ENCODE peak calls at places on chromosomes 13 and 19, in nine cellular contexts. G is HCT116, N is lower leg skin, Y is upper lobe of left lung, Z is body of pancreas, B is breast epithelium, A is GM12878, Q is heart left ventricle, I is uterus. T is an unnamed sample.

GRCh38 chr19:36139473-36140288 is at the start of gene CAPNS1:
- DNase-seq in G (peak), N (peak), Y (peak), Z (peak), B (peak), A (peak), Q (peak), I (peak), T (peak)

GRCh38 chr19:19321143-19321577 is 531 bp downstream of the MAU2 start:
- DNase-seq in G (no peak), N (no peak), Y (no peak), Z (no peak), B (no peak), A (no peak), Q (no peak), I (no peak), T (no peak)

GRCh38 chr13:46012404-46012803 is 40.1 kb downstream of the ZC3H13 start:
- DNase-seq in G (no peak), N (no peak), Y (no peak), Z (no peak), B (no peak), A (no peak), Q (no peak), I (no peak), T (no peak)

GRCh38 chr19:10408511-10409291 is 5.4 kb upstream of the CDC37 start:
- DNase-seq in G (no peak), N (no peak), Y (peak), Z (no peak), B (no peak), A (no peak), Q (no peak), I (no peak), T (no peak)

GRCh38 chr13:73450583-73450982 is 391.8 kb downstream of the KLF5 start:
- DNase-seq in G (no peak), N (no peak), Y (no peak), Z (no peak), B (no peak), A (no peak), Q (no peak), I (no peak), T (no peak)

GRCh38 chr13:22108283-22108897 is 437.5 kb downstream of the FGF9 start:
- DNase-seq in G (no peak), N (no peak), Y (no peak), Z (no peak), B (no peak), A (no peak), Q (no peak), I (no peak), T (no peak)

GRCh38 chr19:18975011-18975410 is 34.0 kb upstream of the HOMER3 start:
- DNase-seq in G (no peak), N (no peak), Y (no peak), Z (no peak), B (no peak), A (no peak), Q (no peak), I (no peak), T (no peak)

GRCh38 chr13:46641274-46642081 is 88.5 kb downstream of the LRCH1 start:
- DNase-seq in G (no peak), N (no peak), Y (no peak), Z (no peak), B (no peak), A (no peak), Q (peak), I (no peak), T (peak)

GRCh38 chr13:28746289-28746612 is 27.5 kb upstream of the SLC46A3 start:
- DNase-seq in G (no peak), N (no peak), Y (no peak), Z (no peak), B (no peak), A (no peak), Q (no peak), I (no peak), T (no peak)

GRCh38 chr13:99661791-99662190 is 160.5 kb downstream of the TM9SF2 start:
- DNase-seq in G (no peak), N (no peak), Y (no peak), Z (no peak), B (no peak), A (no peak), Q (no peak), I (no peak), T (no peak)

GRCh38 chr19:55209430-55210119 is at the start of gene PTPRH:
- DNase-seq in G (no peak), N (no peak), Y (no peak), Z (peak), B (no peak), A (no peak), Q (no peak), I (no peak), T (peak)

GRCh38 chr19:16886305-16886880 is 2.4 kb upstream of the F2RL3 start:
- DNase-seq in G (no peak), N (peak), Y (peak), Z (no peak), B (no peak), A (no peak), Q (peak), I (peak), T (no peak)

GRCh38 chr19:51552996-51553725 is 17.9 kb upstream of the ZNF175 start:
- DNase-seq in G (peak), N (no peak), Y (no peak), Z (peak), B (peak), A (no peak), Q (peak), I (peak), T (peak)

GRCh38 chr19:43769256-43769655 is 11.5 kb downstream of the KCNN4 start:
- DNase-seq in G (no peak), N (no peak), Y (no peak), Z (no peak), B (no peak), A (no peak), Q (no peak), I (no peak), T (no peak)

GRCh38 chr13:75635621-75636338 is at the start of gene LMO7:
- DNase-seq in G (no peak), N (peak), Y (peak), Z (peak), B (peak), A (no peak), Q (peak), I (no peak), T (peak)

GRCh38 chr13:46149272-46150133 is 32.5 kb downstream of the LCP1 start:
- DNase-seq in G (no peak), N (no peak), Y (no peak), Z (no peak), B (no peak), A (no peak), Q (no peak), I (no peak), T (no peak)

GRCh38 chr13:20360041-20360491 is 127.9 kb upstream of the GJB6 start:
- DNase-seq in G (no peak), N (no peak), Y (no peak), Z (peak), B (no peak), A (no peak), Q (no peak), I (no peak), T (no peak)

GRCh38 chr13:47463726-47464125 is 537.3 kb downstream of the SUCLA2 start:
- DNase-seq in G (no peak), N (no peak), Y (no peak), Z (no peak), B (no peak), A (no peak), Q (no peak), I (no peak), T (no peak)

GRCh38 chr19:37537391-37537947 is 30.7 kb downstream of the ZNF793 start:
- DNase-seq in G (no peak), N (no peak), Y (no peak), Z (no peak), B (no peak), A (no peak), Q (no peak), I (no peak), T (no peak)

GRCh38 chr19:50607874-50608785 is 31.6 kb downstream of the SYT3 start:
- DNase-seq in G (peak), N (peak), Y (peak), Z (peak), B (no peak), A (peak), Q (peak), I (peak), T (peak)

GRCh38 chr13:100608906-100609305 is 20.3 kb upstream of the GGACT start:
- DNase-seq in G (no peak), N (no peak), Y (no peak), Z (no peak), B (no peak), A (peak), Q (no peak), I (no peak), T (no peak)

GRCh38 chr13:31891472-31891871 is 140.1 kb upstream of the FRY start:
- DNase-seq in G (no peak), N (no peak), Y (no peak), Z (no peak), B (no peak), A (no peak), Q (no peak), I (no peak), T (peak)

GRCh38 chr19:6516018-6516658 is 14.0 kb upstream of the TUBB4A start:
- DNase-seq in G (peak), N (peak), Y (peak), Z (peak), B (peak), A (peak), Q (peak), I (peak), T (peak)

GRCh38 chr19:18817574-18817973 is 14.2 kb upstream of the UPF1 start:
- DNase-seq in G (no peak), N (no peak), Y (no peak), Z (no peak), B (no peak), A (no peak), Q (no peak), I (no peak), T (no peak)

GRCh38 chr19:17468302-17469091 is 1.8 kb upstream of the SLC27A1 start:
- DNase-seq in G (no peak), N (peak), Y (peak), Z (peak), B (peak), A (no peak), Q (peak), I (peak), T (peak)

GRCh38 chr19:48872884-48873475 is 759 bp downstream of the PPP1R15A start:
- DNase-seq in G (peak), N (peak), Y (peak), Z (peak), B (peak), A (peak), Q (peak), I (peak), T (peak)

GRCh38 chr13:71935166-71935840 is 68.3 kb upstream of the DACH1 start:
- DNase-seq in G (no peak), N (no peak), Y (no peak), Z (no peak), B (no peak), A (no peak), Q (no peak), I (no peak), T (no peak)

GRCh38 chr19:31127132-31127967 is 221.9 kb downstream of the TSHZ3 start:
- DNase-seq in G (no peak), N (no peak), Y (no peak), Z (no peak), B (no peak), A (no peak), Q (no peak), I (peak), T (no peak)
- TF ChIP-seq POLR2A in G (no peak), N (no peak), Y (no peak), Z (no peak), B (no peak), A (no peak), Q (no peak), I (no peak), T (no peak)

DNA sequence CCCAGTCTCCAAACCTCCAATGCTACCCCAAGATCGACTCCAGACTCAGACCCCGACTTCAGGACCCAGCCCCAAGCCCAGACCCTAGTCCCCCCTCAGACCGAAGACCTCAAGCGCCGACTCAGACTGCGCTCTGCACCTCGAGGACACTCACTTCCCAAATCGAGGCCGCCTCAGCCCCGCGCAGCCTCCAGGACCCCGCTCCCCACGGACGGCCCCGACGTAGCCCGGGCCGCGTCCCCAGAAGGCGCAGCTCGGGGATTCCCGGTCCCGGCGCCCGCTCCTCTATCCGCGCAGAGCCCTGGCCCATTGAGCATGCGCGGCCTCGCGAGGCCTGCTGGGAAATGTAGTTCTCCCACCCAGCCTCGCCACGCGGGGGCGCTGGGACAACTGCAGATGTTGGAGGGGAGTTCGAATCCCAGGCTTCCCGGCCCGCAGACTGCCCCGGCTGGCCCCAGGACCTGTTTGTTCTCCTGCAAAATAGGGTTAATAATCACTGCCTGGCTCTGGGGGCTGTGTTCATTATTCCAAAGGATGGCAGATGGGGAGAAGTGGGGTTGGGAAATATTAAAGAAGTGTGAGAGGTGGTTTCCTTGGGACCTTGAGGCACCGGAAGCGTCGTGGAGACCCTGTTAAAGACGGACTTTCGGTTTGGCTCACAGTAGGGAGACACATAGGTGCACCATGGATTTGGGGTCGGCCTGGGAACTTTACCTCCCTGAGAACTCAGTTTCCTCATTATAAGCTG is at the start of gene APBA3:
- DNase-seq in G (peak), N (peak), Y (peak), Z (peak), B (peak), A (peak), Q (peak), I (peak), T (peak)
- TF ChIP-seq POLR2A in G (peak), N (no peak), Y (peak), Z (peak), B (peak), A (peak), Q (no peak), I (no peak), T (peak)

DNA sequence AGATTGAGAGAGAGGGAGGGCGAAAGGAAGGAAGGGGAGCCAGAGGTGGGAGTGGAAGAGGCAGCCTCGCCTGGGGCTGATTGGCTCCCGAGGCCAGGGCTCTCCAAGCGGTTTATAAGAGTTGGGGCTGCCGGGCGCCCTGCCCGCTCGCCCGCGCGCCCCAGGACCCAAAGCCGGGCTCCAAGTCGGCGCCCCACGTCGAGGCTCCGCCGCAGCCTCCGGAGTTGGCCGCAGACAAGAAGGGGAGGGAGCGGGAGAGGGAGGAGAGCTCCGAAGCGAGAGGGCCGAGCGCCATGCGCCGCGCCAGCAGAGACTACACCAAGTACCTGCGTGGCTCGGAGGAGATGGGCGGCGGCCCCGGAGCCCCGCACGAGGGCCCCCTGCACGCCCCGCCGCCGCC is at the start of gene TNFSF11:
- DNase-seq in G (no peak), N (no peak), Y (peak), Z (no peak), B (no peak), A (no peak), Q (no peak), I (no peak), T (no peak)
- TF ChIP-seq POLR2A in G (no peak), N (no peak), Y (no peak), Z (no peak), B (no peak), A (peak), Q (no peak), I (no peak), T (no peak)

DNA sequence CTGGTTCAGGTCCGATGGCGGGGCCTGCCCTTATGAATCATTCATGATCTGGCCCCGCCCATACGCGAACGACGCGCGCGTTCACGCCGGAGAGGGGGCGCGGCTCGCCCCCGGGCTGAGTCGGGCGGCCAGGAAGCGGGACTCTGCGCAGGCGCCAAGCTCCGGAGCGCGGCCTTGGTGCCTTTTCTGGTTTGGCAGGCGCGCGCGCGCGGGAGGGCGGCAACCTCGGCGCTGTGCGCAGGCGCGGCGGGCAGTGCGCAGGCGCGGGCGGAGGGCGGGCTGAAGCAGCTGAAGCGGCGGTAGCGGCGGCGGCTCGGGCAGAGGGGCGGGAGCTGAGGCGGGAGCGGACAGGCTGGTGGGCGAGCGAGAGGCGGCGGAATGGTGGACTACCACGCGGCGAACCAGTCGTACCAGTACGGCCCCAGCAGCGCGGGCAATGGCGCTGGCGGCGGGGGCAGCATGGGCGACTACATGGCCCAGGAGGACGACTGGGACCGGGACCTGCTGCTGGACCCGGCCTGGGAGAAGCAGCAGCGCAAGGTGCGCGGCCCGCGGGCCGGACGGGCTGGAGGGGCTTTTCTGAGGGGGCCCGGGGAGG is at the start of gene ACTN4:
- DNase-seq in G (peak), N (peak), Y (peak), Z (peak), B (peak), A (peak), Q (peak), I (peak), T (peak)
- TF ChIP-seq POLR2A in G (peak), N (peak), Y (peak), Z (peak), B (peak), A (peak), Q (peak), I (peak), T (no peak)

GRCh38 chr19:8575467-8575997 is 1.7 kb downstream of the MYO1F start:
- DNase-seq in G (no peak), N (no peak), Y (no peak), Z (no peak), B (no peak), A (no peak), Q (no peak), I (no peak), T (no peak)

GRCh38 chr19:8577741-8578140 is 499 bp upstream of the MYO1F start:
- DNase-seq in G (no peak), N (no peak), Y (no peak), Z (no peak), B (no peak), A (no peak), Q (no peak), I (no peak), T (no peak)

GRCh38 chr19:8576273-8576993 is 809 bp downstream of the MYO1F start:
- DNase-seq in G (no peak), N (no peak), Y (no peak), Z (no peak), B (no peak), A (no peak), Q (no peak), I (no peak), T (no peak)

GRCh38 chr19:8578642-8579265 is 1.5 kb upstream of the MYO1F start:
- DNase-seq in G (peak), N (peak), Y (no peak), Z (peak), B (peak), A (no peak), Q (peak), I (peak), T (peak)

DNA sequence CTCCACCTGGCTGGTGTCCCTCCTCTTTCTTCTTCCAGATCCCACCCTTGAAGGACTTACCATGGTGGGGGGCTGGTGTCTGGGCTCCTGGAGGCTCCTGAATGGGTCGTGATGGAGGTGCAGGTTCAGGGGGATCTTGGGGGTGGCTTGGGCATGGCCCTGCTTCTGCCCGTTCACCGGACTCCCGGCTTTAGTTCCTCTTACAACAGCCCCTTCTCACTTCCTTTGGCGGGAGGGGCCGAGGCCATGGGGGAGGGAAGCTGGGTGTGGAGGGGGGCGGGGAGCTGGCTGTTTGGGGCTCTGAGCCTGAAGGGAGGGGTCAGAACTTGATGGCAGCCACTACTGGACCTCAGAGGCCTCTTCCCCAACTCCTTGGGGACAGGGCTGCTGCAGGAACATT is at the start of gene MYO1F:
- DNase-seq in G (no peak), N (no peak), Y (no peak), Z (no peak), B (no peak), A (no peak), Q (peak), I (no peak), T (peak)
- TF ChIP-seq POLR2A in G (no peak), N (no peak), Y (peak), Z (no peak), B (no peak), A (no peak), Q (no peak), I (no peak), T (no peak)

GRCh38 chr19:45264781-45265317 is 13.8 kb downstream of the MARK4 start:
- DNase-seq in G (no peak), N (no peak), Y (peak), Z (no peak), B (no peak), A (no peak), Q (no peak), I (no peak), T (no peak)
- TF ChIP-seq POLR2A in G (no peak), N (no peak), Y (no peak), Z (no peak), B (no peak), A (peak), Q (no peak), I (no peak), T (no peak)

GRCh38 chr19:3176715-3177501 is 1.7 kb upstream of the S1PR4 start:
- DNase-seq in G (peak), N (no peak), Y (peak), Z (no peak), B (no peak), A (no peak), Q (no peak), I (no peak), T (peak)

GRCh38 chr19:3175761-3176714 is 2.5 kb upstream of the S1PR4 start:
- DNase-seq in G (peak), N (no peak), Y (peak), Z (peak), B (no peak), A (peak), Q (no peak), I (no peak), T (peak)

GRCh38 chr19:3178973-3179738 is 587 bp downstream of the S1PR4 start:
- DNase-seq in G (no peak), N (no peak), Y (peak), Z (no peak), B (no peak), A (no peak), Q (no peak), I (no peak), T (no peak)

GRCh38 chr19:3179739-3180293 is 1.2 kb downstream of the S1PR4 start:
- DNase-seq in G (no peak), N (no peak), Y (peak), Z (no peak), B (no peak), A (no peak), Q (no peak), I (no peak), T (no peak)

GRCh38 chr19:3178377-3178972 is at the start of gene S1PR4:
- DNase-seq in G (no peak), N (no peak), Y (no peak), Z (no peak), B (no peak), A (no peak), Q (no peak), I (no peak), T (no peak)
- TF ChIP-seq POLR2A in G (no peak), N (no peak), Y (peak), Z (no peak), B (no peak), A (peak), Q (no peak), I (no peak), T (no peak)